ENCODE peak calls at places on chromosomes 6 and 20, in four cellular contexts. X is H9, D is IMR-90, H is H1. A is an unnamed sample. For H3K4me1, the result is how much of the 10 kb centered on the place peaks cover.

GRCh38 chr6:160137989-160138835 is 16.6 kb downstream of the SLC22A1 start:
- DNase-seq in X (no peak), D (peak), H (peak), A (peak)

GRCh38 chr20:16760431-16761304 is 12.5 kb downstream of the OTOR start:
- DNase-seq in X (no peak), D (no peak), H (no peak), A (peak)

GRCh38 chr20:25470045-25470444 is 62.6 kb downstream of the GINS1 start:
- DNase-seq in X (peak), D (peak), H (peak), A (peak)

GRCh38 chr6:142893088-142893487 is 51.9 kb downstream of the HIVEP2 start:
- DNase-seq in X (no peak), D (peak), H (no peak), A (no peak)

GRCh38 chr6:45791600-45792168 is 224.0 kb downstream of the CLIC5 start:
- DNase-seq in X (no peak), D (peak), H (no peak), A (peak)

GRCh38 chr6:154619183-154619582 is 108.7 kb upstream of the CNKSR3 start:
- DNase-seq in X (no peak), D (no peak), H (no peak), A (no peak)

GRCh38 chr6:18119236-18119635 is 3.2 kb downstream of the NHLRC1 start:
- DNase-seq in X (no peak), D (no peak), H (no peak), A (no peak)

GRCh38 chr20:56187791-56188190 is 60.7 kb upstream of the MC3R start:
- DNase-seq in X (peak), D (no peak), H (peak), A (peak)

GRCh38 chr20:44501448-44501847 is 20.4 kb downstream of the SERINC3 start:
- DNase-seq in X (no peak), D (peak), H (no peak), A (no peak)

GRCh38 chr6:165266236-165267025 is 43.0 kb downstream of the C6orf118 start:
- DNase-seq in X (no peak), D (no peak), H (no peak), A (no peak)

GRCh38 chr6:159062965-159063364 is 18.2 kb upstream of the TAGAP start:
- DNase-seq in X (no peak), D (no peak), H (no peak), A (no peak)

GRCh38 chr6:129699661-129700060 is 10.3 kb downstream of the ARHGAP18 start:
- DNase-seq in X (no peak), D (peak), H (no peak), A (no peak)

GRCh38 chr20:20366551-20366895 is 1.4 kb upstream of the INSM1 start:
- DNase-seq in X (no peak), D (no peak), H (no peak), A (no peak)

GRCh38 chr6:135064586-135064985 is 10.0 kb upstream of the HBS1L start:
- DNase-seq in X (no peak), D (no peak), H (no peak), A (peak)

GRCh38 chr6:24910850-24911712 is 24.7 kb downstream of the RIPOR2 start:
- DNase-seq in X (peak), D (peak), H (no peak), A (peak)

GRCh38 chr6:52304917-52305316 is 20.4 kb upstream of the MCM3 start:
- DNase-seq in X (no peak), D (peak), H (no peak), A (no peak)

GRCh38 chr6:146770965-146771735 is 172.4 kb downstream of the ADGB start:
- DNase-seq in X (no peak), D (no peak), H (no peak), A (no peak)

GRCh38 chr6:108565893-108566292 is 5.2 kb downstream of the FOXO3 start:
- DNase-seq in X (no peak), D (peak), H (no peak), A (no peak)

GRCh38 chr6:169320013-169320412 is 66.4 kb upstream of the THBS2 start:
- DNase-seq in X (no peak), D (peak), H (no peak), A (no peak)

GRCh38 chr6:155787168-155787567 is 331.5 kb upstream of the NOX3 start:
- DNase-seq in X (no peak), D (no peak), H (no peak), A (peak)

GRCh38 chr20:53079483-53079810 is 107.3 kb downstream of the TSHZ2 start:
- DNase-seq in X (no peak), D (no peak), H (no peak), A (no peak)

GRCh38 chr6:5025911-5026819 is 22.3 kb upstream of the RPP40 start:
- DNase-seq in X (peak), D (peak), H (peak), A (peak)

GRCh38 chr20:41249371-41249770 is 68.2 kb downstream of the ZHX3 start:
- DNase-seq in X (no peak), D (peak), H (no peak), A (no peak)

GRCh38 chr6:95209007-95209406 is 368.3 kb upstream of the MANEA start:
- DNase-seq in X (no peak), D (no peak), H (no peak), A (no peak)

GRCh38 chr6:107185570-107185969 is 70.3 kb upstream of the BEND3 start:
- DNase-seq in X (peak), D (peak), H (no peak), A (peak)

GRCh38 chr6:215335-216034 is 76.8 kb upstream of the DUSP22 start:
- DNase-seq in X (no peak), D (peak), H (no peak), A (no peak)

GRCh38 chr6:163707385-163708355 is 293.2 kb downstream of the QKI start:
- DNase-seq in X (no peak), D (no peak), H (no peak), A (no peak)
- H3K4me1 ChIP-seq in X (under half), D (under half), H (under half), A (under half)

GRCh38 chr6:121435444-121436069 is at the start of gene GJA1:
- DNase-seq in X (peak), D (peak), H (no peak), A (peak)

GRCh38 chr6:121430514-121431460 is 4.7 kb upstream of the GJA1 start:
- DNase-seq in X (no peak), D (peak), H (no peak), A (peak)

GRCh38 chr6:121436966-121437756 is 1.7 kb downstream of the GJA1 start:
- DNase-seq in X (no peak), D (peak), H (no peak), A (peak)

GRCh38 chr6:121436172-121436965 is 923 bp downstream of the GJA1 start:
- DNase-seq in X (no peak), D (no peak), H (no peak), A (no peak)

GRCh38 chr6:121434037-121434770 is 1.2 kb upstream of the GJA1 start:
- DNase-seq in X (peak), D (peak), H (no peak), A (peak)
- H3K18ac ChIP-seq in X (no peak), D (peak), H (peak), A (peak)

GRCh38 chr6:161736341-161736740 is 462.5 kb upstream of the AGPAT4 start:
- DNase-seq in X (no peak), D (no peak), H (no peak), A (peak)
- H3K56ac ChIP-seq in X (no peak), D (no peak), H (no peak), A (no peak)

GRCh38 chr20:4453369-4453768 is 268.3 kb upstream of the PRND start:
- DNase-seq in X (no peak), D (no peak), H (no peak), A (no peak)
- H3K4me1 ChIP-seq in X (under half), D (under half), H (under half), A (under half)

A was measured in mesendoderm.